ENCODE peak calls at places on chromosome 18, in ten cellular contexts. One of them, this sample, is unnamed.

GRCh38 chr18:23236876-23237468 is 101.7 kb downstream of the CABLES1 start:
- DNase-seq in AG08396: no peak
- DNase-seq in bronchial epithelial cell: no peak
- DNase-seq in HEK293T: no peak
- DNase-seq in stimulated activated naive CD8-positive, alpha-beta T cell treated with anti-CD3 and anti-CD28 coated beads, Interleukin-15, Interleukin-2, amounts not matched to agents 100 U/mL and 50 U/mL, for 24 hours: no peak
- DNase-seq in stimulated activated CD8-positive, alpha-beta memory T cell treated with anti-CD3 and anti-CD28 coated beads, Interleukin-4, amount 100 ng/mL, for 4 hours: no peak
- DNase-seq in cardiac muscle cell: no peak
- DNase-seq in T-helper 9 cell: no peak
- DNase-seq in HFFc6: no peak
- DNase-seq in ovary: no peak
- DNase-seq in this sample: no peak

GRCh38 chr18:22348521-22349316 is 69.0 kb downstream of the CTAGE1 start:
- DNase-seq in AG08396: peak
- DNase-seq in stimulated activated naive CD8-positive, alpha-beta T cell treated with anti-CD3 and anti-CD28 coated beads, Interleukin-15, Interleukin-2, amounts not matched to agents 100 U/mL and 50 U/mL, for 24 hours: peak
- DNase-seq in ovary: peak
- DNase-seq in HEK293T: peak
- DNase-seq in bronchial epithelial cell: peak
- DNase-seq in T-helper 9 cell: no peak
- DNase-seq in HFFc6: peak
- DNase-seq in cardiac muscle cell: peak
- DNase-seq in stimulated activated CD8-positive, alpha-beta memory T cell treated with anti-CD3 and anti-CD28 coated beads, Interleukin-4, amount 100 ng/mL, for 4 hours: no peak
- DNase-seq in this sample: peak

GRCh38 chr18:9404565-9405060 is 70.0 kb downstream of the TWSG1 start:
- DNase-seq in stimulated activated CD8-positive, alpha-beta memory T cell treated with anti-CD3 and anti-CD28 coated beads, Interleukin-4, amount 100 ng/mL, for 4 hours: no peak
- DNase-seq in stimulated activated naive CD8-positive, alpha-beta T cell treated with anti-CD3 and anti-CD28 coated beads, Interleukin-15, Interleukin-2, amounts not matched to agents 100 U/mL and 50 U/mL, for 24 hours: peak
- DNase-seq in HFFc6: no peak
- DNase-seq in bronchial epithelial cell: no peak
- DNase-seq in T-helper 9 cell: no peak
- DNase-seq in HEK293T: no peak
- DNase-seq in ovary: no peak
- DNase-seq in cardiac muscle cell: no peak
- DNase-seq in AG08396: no peak
- DNase-seq in this sample: no peak

GRCh38 chr18:78517328-78517727 is 462.3 kb upstream of the SALL3 start:
- DNase-seq in AG08396: no peak
- DNase-seq in bronchial epithelial cell: no peak
- DNase-seq in HEK293T: no peak
- DNase-seq in cardiac muscle cell: no peak
- DNase-seq in stimulated activated naive CD8-positive, alpha-beta T cell treated with anti-CD3 and anti-CD28 coated beads, Interleukin-15, Interleukin-2, amounts not matched to agents 100 U/mL and 50 U/mL, for 24 hours: no peak
- DNase-seq in HFFc6: no peak
- DNase-seq in ovary: no peak
- DNase-seq in T-helper 9 cell: no peak
- DNase-seq in stimulated activated CD8-positive, alpha-beta memory T cell treated with anti-CD3 and anti-CD28 coated beads, Interleukin-4, amount 100 ng/mL, for 4 hours: no peak
- DNase-seq in this sample: no peak

GRCh38 chr18:6679201-6679600 is 50.3 kb upstream of the ARHGAP28 start:
- DNase-seq in stimulated activated CD8-positive, alpha-beta memory T cell treated with anti-CD3 and anti-CD28 coated beads, Interleukin-4, amount 100 ng/mL, for 4 hours: no peak
- DNase-seq in cardiac muscle cell: no peak
- DNase-seq in HFFc6: no peak
- DNase-seq in HEK293T: no peak
- DNase-seq in ovary: no peak
- DNase-seq in T-helper 9 cell: no peak
- DNase-seq in AG08396: no peak
- DNase-seq in bronchial epithelial cell: no peak
- DNase-seq in stimulated activated naive CD8-positive, alpha-beta T cell treated with anti-CD3 and anti-CD28 coated beads, Interleukin-15, Interleukin-2, amounts not matched to agents 100 U/mL and 50 U/mL, for 24 hours: no peak
- DNase-seq in this sample: no peak

GRCh38 chr18:47737956-47738355 is 192.5 kb downstream of the SMAD2 start:
- DNase-seq in bronchial epithelial cell: no peak
- DNase-seq in T-helper 9 cell: no peak
- DNase-seq in cardiac muscle cell: no peak
- DNase-seq in HFFc6: no peak
- DNase-seq in stimulated activated naive CD8-positive, alpha-beta T cell treated with anti-CD3 and anti-CD28 coated beads, Interleukin-15, Interleukin-2, amounts not matched to agents 100 U/mL and 50 U/mL, for 24 hours: no peak
- DNase-seq in stimulated activated CD8-positive, alpha-beta memory T cell treated with anti-CD3 and anti-CD28 coated beads, Interleukin-4, amount 100 ng/mL, for 4 hours: no peak
- DNase-seq in HEK293T: no peak
- DNase-seq in AG08396: no peak
- DNase-seq in ovary: no peak
- DNase-seq in this sample: no peak

GRCh38 chr18:29853126-29853525 is 1189.4 kb downstream of the DSC3 start:
- DNase-seq in ovary: no peak
- DNase-seq in HEK293T: no peak
- DNase-seq in cardiac muscle cell: no peak
- DNase-seq in bronchial epithelial cell: no peak
- DNase-seq in T-helper 9 cell: no peak
- DNase-seq in stimulated activated CD8-positive, alpha-beta memory T cell treated with anti-CD3 and anti-CD28 coated beads, Interleukin-4, amount 100 ng/mL, for 4 hours: no peak
- DNase-seq in HFFc6: peak
- DNase-seq in AG08396: no peak
- DNase-seq in stimulated activated naive CD8-positive, alpha-beta T cell treated with anti-CD3 and anti-CD28 coated beads, Interleukin-15, Interleukin-2, amounts not matched to agents 100 U/mL and 50 U/mL, for 24 hours: no peak
- DNase-seq in this sample: no peak

GRCh38 chr18:27118964-27119363 is 66.1 kb downstream of the CHST9 start:
- DNase-seq in T-helper 9 cell: no peak
- DNase-seq in stimulated activated naive CD8-positive, alpha-beta T cell treated with anti-CD3 and anti-CD28 coated beads, Interleukin-15, Interleukin-2, amounts not matched to agents 100 U/mL and 50 U/mL, for 24 hours: no peak
- DNase-seq in HFFc6: no peak
- DNase-seq in ovary: no peak
- DNase-seq in stimulated activated CD8-positive, alpha-beta memory T cell treated with anti-CD3 and anti-CD28 coated beads, Interleukin-4, amount 100 ng/mL, for 4 hours: no peak
- DNase-seq in bronchial epithelial cell: no peak
- DNase-seq in cardiac muscle cell: no peak
- DNase-seq in AG08396: no peak
- DNase-seq in HEK293T: no peak
- DNase-seq in this sample: no peak

GRCh38 chr18:51100371-51101000 is 70.5 kb downstream of the SMAD4 start:
- DNase-seq in HEK293T: no peak
- DNase-seq in ovary: no peak
- DNase-seq in cardiac muscle cell: no peak
- DNase-seq in AG08396: no peak
- DNase-seq in stimulated activated naive CD8-positive, alpha-beta T cell treated with anti-CD3 and anti-CD28 coated beads, Interleukin-15, Interleukin-2, amounts not matched to agents 100 U/mL and 50 U/mL, for 24 hours: no peak
- DNase-seq in HFFc6: no peak
- DNase-seq in T-helper 9 cell: no peak
- DNase-seq in stimulated activated CD8-positive, alpha-beta memory T cell treated with anti-CD3 and anti-CD28 coated beads, Interleukin-4, amount 100 ng/mL, for 4 hours: no peak
- DNase-seq in bronchial epithelial cell: no peak
- DNase-seq in this sample: no peak

GRCh38 chr18:48422947-48423378 is 13.8 kb upstream of the ZBTB7C start:
- DNase-seq in stimulated activated CD8-positive, alpha-beta memory T cell treated with anti-CD3 and anti-CD28 coated beads, Interleukin-4, amount 100 ng/mL, for 4 hours: no peak
- DNase-seq in ovary: no peak
- DNase-seq in HFFc6: no peak
- DNase-seq in stimulated activated naive CD8-positive, alpha-beta T cell treated with anti-CD3 and anti-CD28 coated beads, Interleukin-15, Interleukin-2, amounts not matched to agents 100 U/mL and 50 U/mL, for 24 hours: no peak
- DNase-seq in HEK293T: peak
- DNase-seq in bronchial epithelial cell: no peak
- DNase-seq in T-helper 9 cell: no peak
- DNase-seq in cardiac muscle cell: no peak
- DNase-seq in AG08396: no peak
- DNase-seq in this sample: no peak

GRCh38 chr18:33666915-33667314 is 88.9 kb downstream of the ASXL3 start:
- DNase-seq in bronchial epithelial cell: no peak
- DNase-seq in HEK293T: peak
- DNase-seq in ovary: no peak
- DNase-seq in AG08396: no peak
- DNase-seq in HFFc6: no peak
- DNase-seq in cardiac muscle cell: peak
- DNase-seq in stimulated activated CD8-positive, alpha-beta memory T cell treated with anti-CD3 and anti-CD28 coated beads, Interleukin-4, amount 100 ng/mL, for 4 hours: no peak
- DNase-seq in stimulated activated naive CD8-positive, alpha-beta T cell treated with anti-CD3 and anti-CD28 coated beads, Interleukin-15, Interleukin-2, amounts not matched to agents 100 U/mL and 50 U/mL, for 24 hours: no peak
- DNase-seq in T-helper 9 cell: no peak
- DNase-seq in this sample: no peak

GRCh38 chr18:51668632-51669031 is 471.2 kb upstream of the MEX3C start:
- DNase-seq in stimulated activated naive CD8-positive, alpha-beta T cell treated with anti-CD3 and anti-CD28 coated beads, Interleukin-15, Interleukin-2, amounts not matched to agents 100 U/mL and 50 U/mL, for 24 hours: no peak
- DNase-seq in ovary: no peak
- DNase-seq in cardiac muscle cell: no peak
- DNase-seq in HFFc6: no peak
- DNase-seq in bronchial epithelial cell: no peak
- DNase-seq in stimulated activated CD8-positive, alpha-beta memory T cell treated with anti-CD3 and anti-CD28 coated beads, Interleukin-4, amount 100 ng/mL, for 4 hours: no peak
- DNase-seq in T-helper 9 cell: no peak
- DNase-seq in AG08396: no peak
- DNase-seq in HEK293T: no peak
- DNase-seq in this sample: no peak

GRCh38 chr18:26614374-26614773 is 66.0 kb upstream of the KCTD1 start:
- DNase-seq in bronchial epithelial cell: no peak
- DNase-seq in stimulated activated CD8-positive, alpha-beta memory T cell treated with anti-CD3 and anti-CD28 coated beads, Interleukin-4, amount 100 ng/mL, for 4 hours: no peak
- DNase-seq in ovary: no peak
- DNase-seq in stimulated activated naive CD8-positive, alpha-beta T cell treated with anti-CD3 and anti-CD28 coated beads, Interleukin-15, Interleukin-2, amounts not matched to agents 100 U/mL and 50 U/mL, for 24 hours: no peak
- DNase-seq in T-helper 9 cell: no peak
- DNase-seq in cardiac muscle cell: peak
- DNase-seq in AG08396: no peak
- DNase-seq in HEK293T: no peak
- DNase-seq in HFFc6: no peak
- DNase-seq in this sample: no peak

GRCh38 chr18:55322176-55322735 is 265.7 kb downstream of the TCF4 start:
- DNase-seq in stimulated activated naive CD8-positive, alpha-beta T cell treated with anti-CD3 and anti-CD28 coated beads, Interleukin-15, Interleukin-2, amounts not matched to agents 100 U/mL and 50 U/mL, for 24 hours: peak
- DNase-seq in HFFc6: peak
- DNase-seq in stimulated activated CD8-positive, alpha-beta memory T cell treated with anti-CD3 and anti-CD28 coated beads, Interleukin-4, amount 100 ng/mL, for 4 hours: no peak
- DNase-seq in T-helper 9 cell: no peak
- DNase-seq in AG08396: peak
- DNase-seq in ovary: peak
- DNase-seq in cardiac muscle cell: peak
- DNase-seq in HEK293T: peak
- DNase-seq in bronchial epithelial cell: peak
- DNase-seq in this sample: peak

GRCh38 chr18:70422061-70422965 is 133.5 kb downstream of the SOCS6 start:
- DNase-seq in stimulated activated naive CD8-positive, alpha-beta T cell treated with anti-CD3 and anti-CD28 coated beads, Interleukin-15, Interleukin-2, amounts not matched to agents 100 U/mL and 50 U/mL, for 24 hours: peak
- DNase-seq in HEK293T: no peak
- DNase-seq in AG08396: peak
- DNase-seq in bronchial epithelial cell: peak
- DNase-seq in HFFc6: peak
- DNase-seq in ovary: peak
- DNase-seq in stimulated activated CD8-positive, alpha-beta memory T cell treated with anti-CD3 and anti-CD28 coated beads, Interleukin-4, amount 100 ng/mL, for 4 hours: no peak
- DNase-seq in T-helper 9 cell: no peak
- DNase-seq in cardiac muscle cell: no peak
- DNase-seq in this sample: peak

GRCh38 chr18:13871701-13872100 is 43.6 kb downstream of the MC2R start:
- DNase-seq in AG08396: no peak
- DNase-seq in bronchial epithelial cell: no peak
- DNase-seq in ovary: no peak
- DNase-seq in stimulated activated naive CD8-positive, alpha-beta T cell treated with anti-CD3 and anti-CD28 coated beads, Interleukin-15, Interleukin-2, amounts not matched to agents 100 U/mL and 50 U/mL, for 24 hours: no peak
- DNase-seq in HEK293T: no peak
- DNase-seq in HFFc6: no peak
- DNase-seq in T-helper 9 cell: no peak
- DNase-seq in stimulated activated CD8-positive, alpha-beta memory T cell treated with anti-CD3 and anti-CD28 coated beads, Interleukin-4, amount 100 ng/mL, for 4 hours: no peak
- DNase-seq in cardiac muscle cell: no peak
- DNase-seq in this sample: no peak

GRCh38 chr18:25662247-25662646 is 310.3 kb upstream of the ZNF521 start:
- DNase-seq in cardiac muscle cell: no peak
- DNase-seq in AG08396: no peak
- DNase-seq in HFFc6: no peak
- DNase-seq in stimulated activated naive CD8-positive, alpha-beta T cell treated with anti-CD3 and anti-CD28 coated beads, Interleukin-15, Interleukin-2, amounts not matched to agents 100 U/mL and 50 U/mL, for 24 hours: no peak
- DNase-seq in HEK293T: no peak
- DNase-seq in T-helper 9 cell: no peak
- DNase-seq in stimulated activated CD8-positive, alpha-beta memory T cell treated with anti-CD3 and anti-CD28 coated beads, Interleukin-4, amount 100 ng/mL, for 4 hours: no peak
- DNase-seq in bronchial epithelial cell: no peak
- DNase-seq in ovary: no peak
- DNase-seq in this sample: no peak

GRCh38 chr18:54209471-54210180 is 14.8 kb downstream of the MBD2 start:
- DNase-seq in HEK293T: no peak
- DNase-seq in ovary: no peak
- DNase-seq in HFFc6: no peak
- DNase-seq in stimulated activated naive CD8-positive, alpha-beta T cell treated with anti-CD3 and anti-CD28 coated beads, Interleukin-15, Interleukin-2, amounts not matched to agents 100 U/mL and 50 U/mL, for 24 hours: no peak
- DNase-seq in AG08396: no peak
- DNase-seq in T-helper 9 cell: no peak
- DNase-seq in stimulated activated CD8-positive, alpha-beta memory T cell treated with anti-CD3 and anti-CD28 coated beads, Interleukin-4, amount 100 ng/mL, for 4 hours: no peak
- DNase-seq in cardiac muscle cell: no peak
- DNase-seq in bronchial epithelial cell: peak
- DNase-seq in this sample: no peak

GRCh38 chr18:77400561-77400960 is 150.9 kb downstream of the GALR1 start:
- DNase-seq in bronchial epithelial cell: no peak
- DNase-seq in ovary: no peak
- DNase-seq in AG08396: no peak
- DNase-seq in HEK293T: no peak
- DNase-seq in stimulated activated CD8-positive, alpha-beta memory T cell treated with anti-CD3 and anti-CD28 coated beads, Interleukin-4, amount 100 ng/mL, for 4 hours: no peak
- DNase-seq in T-helper 9 cell: no peak
- DNase-seq in cardiac muscle cell: no peak
- DNase-seq in HFFc6: no peak
- DNase-seq in stimulated activated naive CD8-positive, alpha-beta T cell treated with anti-CD3 and anti-CD28 coated beads, Interleukin-15, Interleukin-2, amounts not matched to agents 100 U/mL and 50 U/mL, for 24 hours: no peak
- DNase-seq in this sample: no peak

GRCh38 chr18:80247403-80247916 is at the start of gene PARD6G:
- DNase-seq in T-helper 9 cell: peak
- DNase-seq in HEK293T: peak
- DNase-seq in cardiac muscle cell: peak
- DNase-seq in ovary: peak
- DNase-seq in bronchial epithelial cell: no peak
- DNase-seq in stimulated activated naive CD8-positive, alpha-beta T cell treated with anti-CD3 and anti-CD28 coated beads, Interleukin-15, Interleukin-2, amounts not matched to agents 100 U/mL and 50 U/mL, for 24 hours: peak
- DNase-seq in HFFc6: peak
- DNase-seq in stimulated activated CD8-positive, alpha-beta memory T cell treated with anti-CD3 and anti-CD28 coated beads, Interleukin-4, amount 100 ng/mL, for 4 hours: peak
- DNase-seq in AG08396: peak
- DNase-seq in this sample: peak

GRCh38 chr18:75162467-75162866 is 46.5 kb downstream of the PTGR3 start:
- DNase-seq in HFFc6: peak
- DNase-seq in stimulated activated CD8-positive, alpha-beta memory T cell treated with anti-CD3 and anti-CD28 coated beads, Interleukin-4, amount 100 ng/mL, for 4 hours: no peak
- DNase-seq in T-helper 9 cell: no peak
- DNase-seq in cardiac muscle cell: no peak
- DNase-seq in ovary: no peak
- DNase-seq in bronchial epithelial cell: peak
- DNase-seq in HEK293T: no peak
- DNase-seq in stimulated activated naive CD8-positive, alpha-beta T cell treated with anti-CD3 and anti-CD28 coated beads, Interleukin-15, Interleukin-2, amounts not matched to agents 100 U/mL and 50 U/mL, for 24 hours: no peak
- DNase-seq in AG08396: no peak
- DNase-seq in this sample: no peak

GRCh38 chr18:67519582-67519981 is 3.1 kb upstream of the DSEL start:
- DNase-seq in cardiac muscle cell: no peak
- DNase-seq in HFFc6: peak
- DNase-seq in HEK293T: no peak
- DNase-seq in stimulated activated naive CD8-positive, alpha-beta T cell treated with anti-CD3 and anti-CD28 coated beads, Interleukin-15, Interleukin-2, amounts not matched to agents 100 U/mL and 50 U/mL, for 24 hours: no peak
- DNase-seq in stimulated activated CD8-positive, alpha-beta memory T cell treated with anti-CD3 and anti-CD28 coated beads, Interleukin-4, amount 100 ng/mL, for 4 hours: no peak
- DNase-seq in bronchial epithelial cell: peak
- DNase-seq in ovary: no peak
- DNase-seq in T-helper 9 cell: no peak
- DNase-seq in AG08396: no peak
- DNase-seq in this sample: no peak

GRCh38 chr18:49845629-49846252 is 32.4 kb upstream of the ACAA2 start:
- DNase-seq in T-helper 9 cell: no peak
- DNase-seq in cardiac muscle cell: no peak
- DNase-seq in HEK293T: no peak
- DNase-seq in stimulated activated naive CD8-positive, alpha-beta T cell treated with anti-CD3 and anti-CD28 coated beads, Interleukin-15, Interleukin-2, amounts not matched to agents 100 U/mL and 50 U/mL, for 24 hours: no peak
- DNase-seq in stimulated activated CD8-positive, alpha-beta memory T cell treated with anti-CD3 and anti-CD28 coated beads, Interleukin-4, amount 100 ng/mL, for 4 hours: no peak
- DNase-seq in AG08396: no peak
- DNase-seq in ovary: no peak
- DNase-seq in bronchial epithelial cell: no peak
- DNase-seq in HFFc6: no peak
- DNase-seq in this sample: no peak

GRCh38 chr18:80022613-80023012 is 11.6 kb upstream of the RBFA start:
- DNase-seq in HFFc6: no peak
- DNase-seq in AG08396: no peak
- DNase-seq in HEK293T: peak
- DNase-seq in cardiac muscle cell: peak
- DNase-seq in stimulated activated CD8-positive, alpha-beta memory T cell treated with anti-CD3 and anti-CD28 coated beads, Interleukin-4, amount 100 ng/mL, for 4 hours: no peak
- DNase-seq in stimulated activated naive CD8-positive, alpha-beta T cell treated with anti-CD3 and anti-CD28 coated beads, Interleukin-15, Interleukin-2, amounts not matched to agents 100 U/mL and 50 U/mL, for 24 hours: no peak
- DNase-seq in bronchial epithelial cell: no peak
- DNase-seq in ovary: no peak
- DNase-seq in T-helper 9 cell: no peak
- DNase-seq in this sample: no peak

GRCh38 chr18:63148449-63149199 is 170.9 kb downstream of the BCL2 start:
- DNase-seq in bronchial epithelial cell: peak
- DNase-seq in HEK293T: no peak
- DNase-seq in cardiac muscle cell: no peak
- DNase-seq in T-helper 9 cell: no peak
- DNase-seq in ovary: peak
- DNase-seq in AG08396: peak
- DNase-seq in stimulated activated CD8-positive, alpha-beta memory T cell treated with anti-CD3 and anti-CD28 coated beads, Interleukin-4, amount 100 ng/mL, for 4 hours: no peak
- DNase-seq in stimulated activated naive CD8-positive, alpha-beta T cell treated with anti-CD3 and anti-CD28 coated beads, Interleukin-15, Interleukin-2, amounts not matched to agents 100 U/mL and 50 U/mL, for 24 hours: no peak
- DNase-seq in HFFc6: no peak
- DNase-seq in this sample: no peak

GRCh38 chr18:741931-742512 is 29.6 kb upstream of the ENOSF1 start:
- DNase-seq in HEK293T: peak
- DNase-seq in stimulated activated naive CD8-positive, alpha-beta T cell treated with anti-CD3 and anti-CD28 coated beads, Interleukin-15, Interleukin-2, amounts not matched to agents 100 U/mL and 50 U/mL, for 24 hours: no peak
- DNase-seq in T-helper 9 cell: no peak
- DNase-seq in cardiac muscle cell: peak
- DNase-seq in stimulated activated CD8-positive, alpha-beta memory T cell treated with anti-CD3 and anti-CD28 coated beads, Interleukin-4, amount 100 ng/mL, for 4 hours: no peak
- DNase-seq in bronchial epithelial cell: peak
- DNase-seq in ovary: no peak
- DNase-seq in HFFc6: peak
- DNase-seq in AG08396: peak
- DNase-seq in this sample: no peak

GRCh38 chr18:55262021-55262560 is 302.8 kb upstream of the CCDC68 start:
- DNase-seq in ovary: no peak
- DNase-seq in T-helper 9 cell: no peak
- DNase-seq in AG08396: no peak
- DNase-seq in stimulated activated CD8-positive, alpha-beta memory T cell treated with anti-CD3 and anti-CD28 coated beads, Interleukin-4, amount 100 ng/mL, for 4 hours: no peak
- DNase-seq in HEK293T: no peak
- DNase-seq in bronchial epithelial cell: no peak
- DNase-seq in HFFc6: no peak
- DNase-seq in cardiac muscle cell: no peak
- DNase-seq in stimulated activated naive CD8-positive, alpha-beta T cell treated with anti-CD3 and anti-CD28 coated beads, Interleukin-15, Interleukin-2, amounts not matched to agents 100 U/mL and 50 U/mL, for 24 hours: no peak
- DNase-seq in this sample: no peak

GRCh38 chr18:60411715-60412114 is 39.1 kb upstream of the MC4R start:
- DNase-seq in T-helper 9 cell: no peak
- DNase-seq in ovary: no peak
- DNase-seq in stimulated activated naive CD8-positive, alpha-beta T cell treated with anti-CD3 and anti-CD28 coated beads, Interleukin-15, Interleukin-2, amounts not matched to agents 100 U/mL and 50 U/mL, for 24 hours: no peak
- DNase-seq in cardiac muscle cell: peak
- DNase-seq in HEK293T: peak
- DNase-seq in HFFc6: no peak
- DNase-seq in AG08396: no peak
- DNase-seq in stimulated activated CD8-positive, alpha-beta memory T cell treated with anti-CD3 and anti-CD28 coated beads, Interleukin-4, amount 100 ng/mL, for 4 hours: no peak
- DNase-seq in bronchial epithelial cell: peak
- DNase-seq in this sample: no peak